ENCODE peak calls at places on chromosome 16, in seven cellular contexts. N is SK-N-SH; P is A673; K is right lobe of liver; A is breast epithelium; Y is CD8-positive, alpha-beta T cell; D is body of pancreas. L is an unnamed sample.

GRCh38 chr16:459761-460160 is 34.3 kb downstream of the RAB11FIP3 start:
- DNase-seq in N (no peak), P (no peak), K (no peak), A (no peak), Y (no peak), D (no peak), L (no peak)

GRCh38 chr16:71513302-71513701 is 12.9 kb upstream of the CHST4 start:
- DNase-seq in N (no peak), P (no peak), K (no peak), A (no peak), Y (no peak), D (no peak), L (no peak)

GRCh38 chr16:86355114-86355513 is 155.2 kb upstream of the FOXF1 start:
- DNase-seq in N (no peak), P (no peak), K (no peak), A (no peak), Y (no peak), D (no peak), L (no peak)

GRCh38 chr16:28192811-28193529 is 18.8 kb downstream of the XPO6 start:
- DNase-seq in N (no peak), P (peak; percentile 77), K (no peak), A (no peak), Y (peak; percentile 67), D (no peak), L (no peak)

GRCh38 chr16:77877712-77878111 is 89.3 kb downstream of the VAT1L start:
- DNase-seq in N (no peak), P (no peak), K (no peak), A (no peak), Y (no peak), D (no peak), L (no peak)

GRCh38 chr16:69040144-69040909 is 65.1 kb upstream of the HAS3 start:
- DNase-seq in N (no peak), P (peak; percentile 17), K (peak; percentile 77), A (no peak), Y (no peak), D (no peak), L (no peak)

GRCh38 chr16:65002265-65002664 is 119.6 kb downstream of the CDH11 start:
- DNase-seq in N (peak; percentile 8), P (peak; percentile 74), K (no peak), A (no peak), Y (no peak), D (no peak), L (no peak)

GRCh38 chr16:49491736-49492089 is 118.1 kb downstream of the C16orf78 start:
- DNase-seq in N (no peak), P (peak; percentile 23), K (peak; percentile 89), A (peak; percentile 79), Y (no peak), D (peak; percentile 48), L (no peak)

GRCh38 chr16:10531582-10531981 is 48.8 kb downstream of the EMP2 start:
- DNase-seq in N (no peak), P (no peak), K (no peak), A (no peak), Y (no peak), D (no peak), L (no peak)

GRCh38 chr16:81654346-81654745 is 124.7 kb upstream of the PLCG2 start:
- DNase-seq in N (no peak), P (no peak), K (no peak), A (no peak), Y (no peak), D (no peak), L (no peak)

GRCh38 chr16:64654137-64654652 is 467.7 kb downstream of the CDH11 start:
- DNase-seq in N (no peak), P (no peak), K (no peak), A (no peak), Y (no peak), D (no peak), L (no peak)

GRCh38 chr16:10828851-10829331 is 10.3 kb upstream of the TVP23A start:
- DNase-seq in N (peak; percentile 82), P (no peak), K (peak; percentile 94), A (peak; percentile 94), Y (no peak), D (peak; percentile 98), L (peak; percentile 83)

GRCh38 chr16:77918792-77919707 is 103.3 kb upstream of the CLEC3A start:
- DNase-seq in N (no peak), P (no peak), K (no peak), A (no peak), Y (no peak), D (peak; percentile 23), L (no peak)

GRCh38 chr16:81127051-81127450 is 30.9 kb upstream of the GCSH start:
- DNase-seq in N (no peak), P (no peak), K (no peak), A (no peak), Y (no peak), D (no peak), L (no peak)

GRCh38 chr16:82653550-82654511 is 27.1 kb downstream of the CDH13 start:
- DNase-seq in N (no peak), P (peak; percentile 81), K (no peak), A (peak; percentile 19), Y (peak; percentile 24), D (no peak), L (no peak)

GRCh38 chr16:8931864-8932263 is 31.8 kb downstream of the USP7 start:
- DNase-seq in N (no peak), P (peak; percentile 51), K (no peak), A (no peak), Y (peak; percentile 38), D (peak; percentile 62), L (no peak)

GRCh38 chr16:50862818-50863672 is 121.2 kb downstream of the CYLD start:
- DNase-seq in N (peak; percentile 45), P (peak; percentile 15), K (no peak), A (no peak), Y (no peak), D (no peak), L (no peak)

GRCh38 chr16:89695086-89695874 is 6.2 kb downstream of the SPATA2L start:
- DNase-seq in N (peak; percentile 29), P (no peak), K (peak; percentile 52), A (no peak), Y (no peak), D (no peak), L (no peak)

GRCh38 chr16:2385441-2385840 is 43.8 kb upstream of the CCNF start:
- DNase-seq in N (no peak), P (no peak), K (no peak), A (peak; percentile 23), Y (no peak), D (no peak), L (no peak)

GRCh38 chr16:2388875-2389433 is 40.3 kb upstream of the CCNF start:
- DNase-seq in N (no peak), P (no peak), K (peak; percentile 55), A (no peak), Y (no peak), D (peak; percentile 97), L (no peak)

GRCh38 chr16:2388139-2388874 is 40.9 kb upstream of the CCNF start:
- DNase-seq in N (no peak), P (no peak), K (no peak), A (no peak), Y (no peak), D (peak; percentile 60), L (no peak)

GRCh38 chr16:2386990-2387389 is 42.3 kb upstream of the CCNF start:
- DNase-seq in N (no peak), P (no peak), K (no peak), A (no peak), Y (no peak), D (no peak), L (no peak)
- TF ChIP-seq CTCF in N (peak; percentile 36), P (no peak), K (no peak), A (no peak), Y (no peak), D (no peak), L (no peak)

DNA sequence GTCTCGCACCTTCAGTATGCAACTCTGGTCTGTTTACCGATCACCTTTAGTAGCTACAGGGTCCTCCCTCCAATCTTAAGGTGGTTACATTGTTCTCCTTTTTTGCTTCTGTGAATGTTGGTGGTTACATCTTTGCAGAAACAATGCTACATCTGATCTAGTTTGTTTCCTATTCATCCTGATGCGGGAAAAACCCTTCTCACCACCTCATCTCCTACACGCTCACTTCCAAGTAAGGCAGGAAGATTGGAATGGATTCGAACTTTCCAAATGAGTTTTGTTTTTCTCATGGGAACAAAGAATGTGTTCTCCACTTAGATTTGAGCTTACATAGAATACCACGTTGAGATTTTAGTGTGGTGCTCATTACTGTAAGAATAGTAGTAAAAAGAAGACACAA is 14.5 kb downstream of the ZC3H18 start:
- DNase-seq in N (no peak), P (no peak), K (no peak), A (no peak), Y (no peak), D (no peak), L (no peak)
- H3K36me3 ChIP-seq in N (peaks cover 54% of the 10 kb centered on the region), P (peaks cover 39% of the 10 kb centered on the region), K (peaks cover 6% of the 10 kb centered on the region), A (peaks cover 9% of the 10 kb centered on the region), Y (peaks cover 44% of the 10 kb centered on the region), D (peaks cover 12% of the 10 kb centered on the region), L (peaks cover 36% of the 10 kb centered on the region)

GRCh38 chr16:24046442-24046841 is 209.7 kb upstream of the CACNG3 start:
- DNase-seq in N (no peak), P (peak; percentile 53), K (no peak), A (no peak), Y (no peak), D (no peak), L (no peak)

GRCh38 chr16:24044467-24044866 is 208.7 kb downstream of the PRKCB start:
- DNase-seq in N (no peak), P (no peak), K (no peak), A (no peak), Y (no peak), D (no peak), L (no peak)

GRCh38 chr16:24049113-24049512 is 207.0 kb upstream of the CACNG3 start:
- DNase-seq in N (no peak), P (no peak), K (no peak), A (no peak), Y (no peak), D (no peak), L (no peak)

GRCh38 chr16:24041834-24042631 is 206.2 kb downstream of the PRKCB start:
- DNase-seq in N (peak; percentile 75), P (peak; percentile 87), K (peak; percentile 59), A (no peak), Y (peak; percentile 69), D (peak; percentile 40), L (no peak)

GRCh38 chr16:24045641-24046040 is 209.9 kb downstream of the PRKCB start:
- DNase-seq in N (peak; percentile 70), P (peak; percentile 68), K (no peak), A (no peak), Y (no peak), D (no peak), L (no peak)
- TF ChIP-seq CTCF in N (peak; percentile 31), P (peak; percentile 62), K (peak; percentile 15), A (no peak), Y (no peak), D (peak; percentile 24), L (no peak)

GRCh38 chr16:53458623-53459022 is 24.4 kb downstream of the RBL2 start:
- DNase-seq in N (no peak), P (peak; percentile 4), K (no peak), A (no peak), Y (no peak), D (no peak), L (no peak)

GRCh38 chr16:53456625-53457024 is 22.4 kb downstream of the RBL2 start:
- DNase-seq in N (no peak), P (no peak), K (no peak), A (no peak), Y (peak; percentile 29), D (no peak), L (no peak)

DNA sequence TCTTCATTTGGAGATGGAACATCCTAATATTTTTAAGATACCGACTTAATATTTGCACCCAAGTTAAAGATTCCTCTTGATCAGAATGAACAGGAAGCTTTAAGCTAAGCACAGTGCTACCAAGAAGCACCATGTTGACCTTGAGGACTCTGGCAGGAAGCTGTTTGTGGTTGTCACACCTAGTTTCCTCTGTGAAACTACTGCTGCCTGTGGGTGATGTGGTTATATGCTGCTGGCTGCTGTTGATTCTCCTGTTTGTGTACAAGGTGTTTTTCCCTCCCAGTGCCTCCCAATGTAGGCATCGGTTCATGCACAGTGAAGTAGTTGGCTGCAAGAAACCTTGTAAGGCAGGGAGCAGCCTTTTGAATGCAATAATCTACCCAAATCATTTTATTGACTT is 23.4 kb downstream of the RBL2 start:
- DNase-seq in N (no peak), P (no peak), K (no peak), A (no peak), Y (peak; percentile 71), D (no peak), L (no peak)
- H3K36me3 ChIP-seq in N (peaks cover 66% of the 10 kb centered on the region), P (peaks cover 16% of the 10 kb centered on the region), K (peaks cover 14% of the 10 kb centered on the region), A (peaks cover 13% of the 10 kb centered on the region), Y (peaks cover 10% of the 10 kb centered on the region), D (peaks cover 41% of the 10 kb centered on the region), L (peaks cover 48% of the 10 kb centered on the region)

L was measured in thoracic aorta.